ENCODE peak calls at places on chromosomes 7 and 10, in six cellular contexts. U, J, B, X, L and F are unnamed samples.

GRCh38 chr10:75405201-75406143 is 3.9 kb upstream of the ZNF503 start:
- DNase-seq in X (no peak), U (no peak), J (peak), L (no peak), B (no peak), F (no peak)

GRCh38 chr10:34172936-34173533 is 642.1 kb downstream of the PARD3 start:
- DNase-seq in U (no peak), J (no peak), L (no peak), B (no peak), X (no peak), F (no peak)

GRCh38 chr7:114375914-114376313 is 38.7 kb upstream of the FOXP2 start:
- DNase-seq in B (peak), U (no peak), L (no peak), X (no peak), J (no peak), F (no peak)

GRCh38 chr10:54554028-54554427 is 247.0 kb downstream of the PCDH15 start:
- DNase-seq in B (no peak), L (no peak), X (no peak), J (no peak), U (no peak), F (no peak)

GRCh38 chr10:78752708-78753107 is 316.1 kb upstream of the ZMIZ1 start:
- DNase-seq in X (no peak), B (peak), J (no peak), L (no peak), U (no peak), F (no peak)

GRCh38 chr7:99267530-99268360 is 4.9 kb upstream of the MYH16 start:
- DNase-seq in U (no peak), J (no peak), L (no peak), B (peak), X (no peak), F (no peak)

GRCh38 chr10:85612833-85613232 is 753.8 kb downstream of the GRID1 start:
- DNase-seq in U (no peak), B (no peak), L (peak), J (no peak), X (no peak), F (no peak)

GRCh38 chr10:79003183-79004100 is 65.3 kb upstream of the ZMIZ1 start:
- DNase-seq in L (no peak), B (no peak), X (no peak), U (no peak), J (peak), F (no peak)

GRCh38 chr10:33460461-33461294 is 126.2 kb upstream of the NRP1 start:
- DNase-seq in J (no peak), X (no peak), B (peak), L (no peak), U (no peak), F (no peak)

GRCh38 chr10:94991243-94991888 is 52.9 kb downstream of the CYP2C9 start:
- DNase-seq in J (no peak), B (peak), U (no peak), X (no peak), L (no peak), F (no peak)

GRCh38 chr7:149020483-149020882 is 7.8 kb downstream of the PDIA4 start:
- DNase-seq in J (no peak), U (no peak), X (no peak), B (no peak), L (no peak), F (no peak)

GRCh38 chr7:76356823-76357222 is 2.0 kb downstream of the YWHAG start:
- DNase-seq in L (no peak), X (peak), U (peak), J (peak), B (no peak), F (no peak)

GRCh38 chr7:50814166-50814565 is 31.5 kb upstream of the GRB10 start:
- DNase-seq in L (no peak), J (no peak), B (no peak), X (no peak), U (no peak), F (no peak)

GRCh38 chr7:40299097-40299496 is 164.3 kb downstream of the SUGCT start:
- DNase-seq in X (no peak), J (no peak), B (peak), U (no peak), L (peak), F (no peak)

GRCh38 chr7:28258240-28258639 is 77.6 kb upstream of the JAZF1 start:
- DNase-seq in J (peak), B (no peak), U (no peak), X (peak), L (no peak), F (no peak)

GRCh38 chr10:91590904-91591791 is 41.7 kb downstream of the PPP1R3C start:
- DNase-seq in J (no peak), L (no peak), B (peak), U (peak), X (peak), F (peak)

GRCh38 chr10:78964952-78965633 is 103.7 kb upstream of the ZMIZ1 start:
- DNase-seq in B (peak), J (peak), L (no peak), U (no peak), X (peak), F (no peak)

GRCh38 chr10:50506861-50507573 is 116.7 kb downstream of the SGMS1 start:
- DNase-seq in U (no peak), B (no peak), X (no peak), J (no peak), L (no peak), F (no peak)

GRCh38 chr7:32043688-32044087 is 26.5 kb downstream of the PDE1C start:
- DNase-seq in J (no peak), U (no peak), X (no peak), L (no peak), B (peak), F (peak)

GRCh38 chr10:113113918-113114317 is 163.9 kb downstream of the TCF7L2 start:
- DNase-seq in L (no peak), X (no peak), B (no peak), U (no peak), J (no peak), F (no peak)

GRCh38 chr10:124301736-124302135 is 117.0 kb downstream of the OAT start:
- DNase-seq in J (no peak), B (no peak), L (no peak), U (no peak), X (no peak), F (no peak)

GRCh38 chr10:125201108-125201524 is 40.8 kb upstream of the CTBP2 start:
- DNase-seq in J (no peak), X (no peak), L (no peak), U (no peak), B (peak), F (no peak)

GRCh38 chr10:98424308-98425254 is 9.6 kb upstream of the PYROXD2 start:
- DNase-seq in J (no peak), L (no peak), X (no peak), U (no peak), B (no peak), F (no peak)

GRCh38 chr7:12212051-12212485 is 974 bp downstream of the TMEM106B start:
- DNase-seq in U (peak), L (no peak), X (peak), J (no peak), B (no peak), F (no peak)

GRCh38 chr7:16657656-16658279 is 11.8 kb downstream of the BZW2 start:
- DNase-seq in U (no peak), J (no peak), X (no peak), B (peak), L (no peak), F (peak)

GRCh38 chr7:39663263-39663662 is 39.9 kb downstream of the RALA start:
- DNase-seq in L (no peak), J (no peak), B (no peak), X (no peak), U (no peak), F (no peak)

GRCh38 chr7:96331233-96331632 is 9.3 kb upstream of the SLC25A13 start:
- DNase-seq in L (no peak), U (no peak), B (no peak), J (no peak), X (no peak), F (no peak)

GRCh38 chr10:133189726-133190125 is 29.7 kb downstream of the KNDC1 start:
- DNase-seq in J (no peak), X (no peak), U (no peak), L (no peak), B (no peak), F (no peak)

GRCh38 chr7:31744294-31744874 is 57.4 kb downstream of the PPP1R17 start:
- DNase-seq in L (peak), B (peak), U (peak), X (peak), J (peak), F (peak)

GRCh38 chr7:90570373-90570959 is 25.7 kb upstream of the CDK14 start:
- DNase-seq in U (no peak), X (no peak), L (no peak), B (no peak), J (no peak), F (no peak)

GRCh38 chr7:132607656-132608055 is 31.4 kb upstream of the PLXNA4 start:
- DNase-seq in B (no peak), J (no peak), U (no peak), L (no peak), X (no peak), F (no peak)

GRCh38 chr7:112184455-112184854 is 21.7 kb downstream of the DOCK4 start:
- DNase-seq in B (no peak), U (no peak), L (no peak), J (no peak), X (no peak), F (no peak)

GRCh38 chr7:137934176-137934826 is 67.6 kb downstream of the CREB3L2 start:
- DNase-seq in J (no peak), U (no peak), L (no peak), X (no peak), B (no peak), F (peak)